ENCODE peak calls at places on chromosomes 2 and 18, in five cellular contexts. D, C, I, T and K are unnamed samples.

GRCh38 chr2:25821225-25822056 is 56.8 kb downstream of the ASXL2 start:
- DNase-seq in D (no peak), C (no peak), I (no peak), T (no peak), K (no peak)

GRCh38 chr18:36389811-36390581 is 92.5 kb downstream of the FHOD3 start:
- DNase-seq in D (no peak), C (no peak), I (no peak), T (no peak), K (no peak)

GRCh38 chr2:169069341-169069740 is at the start of gene DHRS9:
- DNase-seq in D (no peak), C (no peak), I (peak), T (no peak), K (no peak)

GRCh38 chr2:30665761-30666306 is 141.4 kb downstream of the CAPN13 start:
- DNase-seq in D (no peak), C (no peak), I (no peak), T (no peak), K (no peak)

GRCh38 chr2:120949027-120949956 is 213.6 kb downstream of the GLI2 start:
- DNase-seq in D (no peak), C (no peak), I (no peak), T (peak), K (no peak)

GRCh38 chr2:113407446-113408099 is 29.9 kb upstream of the ZNG1B start:
- DNase-seq in D (no peak), C (no peak), I (no peak), T (no peak), K (no peak)

GRCh38 chr18:56661414-56662101 is 10.4 kb downstream of the WDR7 start:
- DNase-seq in D (no peak), C (no peak), I (no peak), T (no peak), K (no peak)

GRCh38 chr2:101501443-101501842 is 26.5 kb upstream of the RFX8 start:
- DNase-seq in D (no peak), C (no peak), I (no peak), T (no peak), K (no peak)

GRCh38 chr2:166278856-166279255 is 96.9 kb downstream of the SCN9A start:
- DNase-seq in D (no peak), C (no peak), I (no peak), T (no peak), K (no peak)

GRCh38 chr2:20972110-20972509 is 71.8 kb downstream of the APOB start:
- DNase-seq in D (no peak), C (no peak), I (no peak), T (no peak), K (no peak)

GRCh38 chr2:225041871-225042799 is at the start of gene DOCK10:
- DNase-seq in D (peak), C (peak), I (peak), T (peak), K (peak)

GRCh38 chr2:43209204-43209717 is 17.1 kb downstream of the ZFP36L2 start:
- DNase-seq in D (no peak), C (no peak), I (no peak), T (no peak), K (no peak)

GRCh38 chr2:136117391-136117841 is 533 bp downstream of the CXCR4 start:
- DNase-seq in D (peak), C (no peak), I (peak), T (peak), K (no peak)

GRCh38 chr2:167708998-167709397 is 538.4 kb downstream of the STK39 start:
- DNase-seq in D (no peak), C (no peak), I (no peak), T (no peak), K (no peak)

GRCh38 chr18:62814114-62814759 is 98.9 kb downstream of the PHLPP1 start:
- DNase-seq in D (no peak), C (no peak), I (no peak), T (no peak), K (no peak)

GRCh38 chr18:70148039-70148438 is 57.4 kb downstream of the RTTN start:
- DNase-seq in D (no peak), C (no peak), I (no peak), T (no peak), K (no peak)

GRCh38 chr2:65128297-65129190 is 1.4 kb downstream of the RAB1A start:
- DNase-seq in D (no peak), C (no peak), I (no peak), T (no peak), K (no peak)

GRCh38 chr2:70790079-70790963 is at the start of gene FIGLA:
- DNase-seq in D (no peak), C (no peak), I (no peak), T (no peak), K (no peak)

GRCh38 chr2:101359436-101359835 is 27.9 kb downstream of the CREG2 start:
- DNase-seq in D (no peak), C (no peak), I (no peak), T (no peak), K (no peak)

GRCh38 chr2:133486706-133487305 is 81.5 kb downstream of the NCKAP5 start:
- DNase-seq in D (no peak), C (no peak), I (no peak), T (no peak), K (no peak)

GRCh38 chr18:63233334-63233733 is 86.2 kb downstream of the BCL2 start:
- DNase-seq in D (no peak), C (no peak), I (no peak), T (no peak), K (no peak)

GRCh38 chr2:237090906-237091305 is 5.2 kb downstream of the COPS8 start:
- DNase-seq in D (no peak), C (no peak), I (no peak), T (no peak), K (no peak)